ENCODE peak calls at places on chromosomes 2 and 18, in five cellular contexts. H is SJCRH30, B is psoas muscle, P is NCI-H2081, K is ecto neural progenitor cell. T is an unnamed sample.

GRCh38 chr2:172299741-172300140 is 127.6 kb upstream of the ITGA6 start:
- DNase-seq in H (no peak), B (no peak), P (peak; percentile 55), K (no peak), T (no peak)

GRCh38 chr2:49950635-49951034 is 796.3 kb upstream of the FSHR start:
- DNase-seq in H (no peak), B (no peak), P (no peak), K (no peak), T (no peak)

GRCh38 chr2:46831037-46831868 is 84.4 kb downstream of the MCFD2 start:
- DNase-seq in H (no peak), B (no peak), P (no peak), K (no peak), T (no peak)

GRCh38 chr2:84052043-84052442 is 407.0 kb downstream of the SUCLG1 start:
- DNase-seq in H (no peak), B (no peak), P (no peak), K (no peak), T (no peak)

GRCh38 chr2:46006634-46007033 is 290.6 kb upstream of the EPAS1 start:
- DNase-seq in H (no peak), B (no peak), P (no peak), K (no peak), T (no peak)

GRCh38 chr2:236636714-236637485 is 67.3 kb downstream of the ACKR3 start:
- DNase-seq in H (no peak), B (no peak), P (no peak), K (peak; percentile 34), T (no peak)

GRCh38 chr18:50709215-50709614 is 110.6 kb downstream of the MRO start:
- DNase-seq in H (no peak), B (no peak), P (no peak), K (peak; percentile 57), T (no peak)

GRCh38 chr2:233563663-233564430 is 2.7 kb downstream of the USP40 start:
- DNase-seq in H (no peak), B (no peak), P (no peak), K (no peak), T (no peak)

GRCh38 chr2:234172066-234172465 is 121.6 kb downstream of the SPP2 start:
- DNase-seq in H (no peak), B (no peak), P (no peak), K (no peak), T (no peak)

GRCh38 chr2:24702800-24703199 is 90.4 kb downstream of the PTRHD1 start:
- DNase-seq in H (no peak), B (no peak), P (no peak), K (no peak), T (no peak)

GRCh38 chr2:48341556-48342133 is 188.3 kb upstream of the STON1 start:
- DNase-seq in H (no peak), B (no peak), P (no peak), K (no peak), T (no peak)

GRCh38 chr2:224220581-224221255 is 181.2 kb downstream of the FAM124B start:
- DNase-seq in H (no peak), B (no peak), P (no peak), K (no peak), T (no peak)

GRCh38 chr18:51668101-51668500 is 470.6 kb upstream of the MEX3C start:
- DNase-seq in H (peak; percentile 84), B (peak; percentile 52), P (peak; percentile 41), K (peak; percentile 83), T (peak; percentile 53)

GRCh38 chr2:144230452-144231085 is 289.4 kb downstream of the ZEB2 start:
- DNase-seq in H (no peak), B (no peak), P (no peak), K (no peak), T (no peak)

GRCh38 chr2:160269365-160269764 is 69.3 kb upstream of the ITGB6 start:
- DNase-seq in H (no peak), B (no peak), P (no peak), K (no peak), T (no peak)

GRCh38 chr2:119283873-119284331 is 60.3 kb downstream of the STEAP3 start:
- DNase-seq in H (peak; percentile 45), B (peak; percentile 94), P (no peak), K (no peak), T (peak; percentile 6)

GRCh38 chr2:105806994-105807393 is 62.3 kb downstream of the NCK2 start:
- DNase-seq in H (no peak), B (no peak), P (no peak), K (no peak), T (no peak)

GRCh38 chr18:30149585-30149984 is 893.0 kb downstream of the DSC3 start:
- DNase-seq in H (no peak), B (no peak), P (no peak), K (no peak), T (no peak)

GRCh38 chr2:238016526-238016925 is 44.3 kb upstream of the SCLY start:
- DNase-seq in H (no peak), B (no peak), P (no peak), K (no peak), T (no peak)

GRCh38 chr2:148901142-148901541 is 26.1 kb downstream of the KIF5C start:
- DNase-seq in H (no peak), B (no peak), P (peak; percentile 81), K (no peak), T (no peak)

GRCh38 chr2:99495461-99495860 is 5.6 kb upstream of the REV1 start:
- DNase-seq in H (no peak), B (no peak), P (no peak), K (no peak), T (no peak)

GRCh38 chr2:16166327-16166981 is 226.1 kb downstream of the MYCN start:
- DNase-seq in H (no peak), B (no peak), P (no peak), K (peak; percentile 81), T (no peak)

GRCh38 chr2:109284816-109285215 is 155.8 kb downstream of the SH3RF3 start:
- DNase-seq in H (peak; percentile 93), B (peak; percentile 81), P (no peak), K (no peak), T (no peak)

GRCh38 chr18:50310080-50310479 is 22.6 kb upstream of the CXXC1 start:
- DNase-seq in H (no peak), B (no peak), P (no peak), K (no peak), T (no peak)

GRCh38 chr2:58067001-58067400 is 20.4 kb downstream of the VRK2 start:
- DNase-seq in H (no peak), B (no peak), P (no peak), K (no peak), T (no peak)